ENCODE peak calls at places on chromosome 3, in six cellular contexts. F is IMR-90, Q is mesendoderm, O is neuronal stem cell, V is H1, U is trophoblast cell. R is an unnamed sample.

GRCh38 chr3:113628788-113629187 is 67.7 kb downstream of the USF3 start:
- DNase-seq in F (no peak), Q (no peak), O (no peak), V (no peak), U (no peak), R (no peak)

GRCh38 chr3:98612996-98613517 is 19.6 kb upstream of the CPOX start:
- DNase-seq in F (no peak), Q (no peak), O (no peak), V (no peak), U (no peak), R (no peak)

GRCh38 chr3:141093971-141094401 is 42.8 kb downstream of the SPSB4 start:
- DNase-seq in F (no peak), Q (no peak), O (no peak), V (no peak), U (no peak), R (no peak)

GRCh38 chr3:46668591-46668990 is 24.9 kb downstream of the ALS2CL start:
- DNase-seq in F (no peak), Q (no peak), O (no peak), V (no peak), U (no peak), R (no peak)

GRCh38 chr3:72174043-72174442 is 389.1 kb upstream of the PROK2 start:
- DNase-seq in F (no peak), Q (no peak), O (no peak), V (no peak), U (no peak), R (no peak)

GRCh38 chr3:11764931-11765363 is 81.7 kb downstream of the TAMM41 start:
- DNase-seq in F (peak; percentile 84), Q (no peak), O (no peak), V (no peak), U (peak; percentile 88), R (peak; percentile 65)

GRCh38 chr3:105791919-105792786 is 76.7 kb downstream of the CBLB start:
- DNase-seq in F (peak; percentile 96), Q (no peak), O (no peak), V (no peak), U (peak; percentile 64), R (peak; percentile 99)

GRCh38 chr3:44476181-44476599 is 1.3 kb downstream of the ZNF445 start:
- DNase-seq in F (peak; percentile 54), Q (no peak), O (no peak), V (no peak), U (peak; percentile 77), R (peak; percentile 64)

GRCh38 chr3:46538803-46539442 is 27.2 kb downstream of the LRRC2 start:
- DNase-seq in F (peak; percentile 83), Q (peak; percentile 65), O (no peak), V (no peak), U (no peak), R (peak; percentile 53)

GRCh38 chr3:151538706-151539403 is 78.0 kb upstream of the IGSF10 start:
- DNase-seq in F (peak; percentile 30), Q (peak; percentile 41), O (no peak), V (no peak), U (no peak), R (no peak)

GRCh38 chr3:31732548-31732947 is 199.8 kb downstream of the STT3B start:
- DNase-seq in F (no peak), Q (no peak), O (no peak), V (no peak), U (no peak), R (no peak)

GRCh38 chr3:69505770-69506407 is 120.0 kb upstream of the FRMD4B start:
- DNase-seq in F (no peak), Q (peak; percentile 93), O (no peak), V (no peak), U (peak; percentile 75), R (peak; percentile 44)

GRCh38 chr3:99896482-99896881 is 78.8 kb downstream of the CMSS1 start:
- DNase-seq in F (no peak), Q (no peak), O (no peak), V (no peak), U (no peak), R (no peak)

GRCh38 chr3:145936986-145937385 is 224.0 kb downstream of the PLOD2 start:
- DNase-seq in F (no peak), Q (no peak), O (no peak), V (no peak), U (no peak), R (peak; percentile 3)

GRCh38 chr3:41352526-41352925 is 153.2 kb downstream of the CTNNB1 start:
- DNase-seq in F (no peak), Q (no peak), O (no peak), V (no peak), U (no peak), R (no peak)

GRCh38 chr3:30628931-30629590 is 22.7 kb downstream of the TGFBR2 start:
- DNase-seq in F (no peak), Q (peak; percentile 53), O (no peak), V (no peak), U (no peak), R (peak; percentile 35)

GRCh38 chr3:159417761-159418160 is 570.9 kb upstream of the IL12A start:
- DNase-seq in F (no peak), Q (no peak), O (no peak), V (no peak), U (no peak), R (peak; percentile 13)

DNA sequence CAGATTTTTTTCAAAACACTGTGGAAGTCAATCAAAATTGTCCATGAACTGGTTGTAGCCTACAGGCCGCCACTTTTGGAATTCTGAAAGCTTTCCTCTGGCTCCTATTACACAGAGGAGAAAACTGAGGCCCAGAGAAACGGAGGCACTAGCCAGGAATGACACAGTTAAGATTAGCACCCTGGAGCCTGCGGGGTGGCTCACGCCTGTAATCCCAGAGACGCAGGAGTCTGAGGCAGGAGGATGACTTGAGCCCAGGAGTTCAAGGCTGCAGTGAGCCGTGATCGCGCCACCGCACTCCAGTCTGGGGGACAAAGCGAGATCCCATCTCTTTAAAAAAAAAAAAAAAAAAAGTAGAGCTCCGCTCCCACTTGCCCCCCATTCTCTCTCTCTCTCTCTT is 667 bp upstream of the TRH start:
- DNase-seq in F (no peak), Q (no peak), O (no peak), V (no peak), U (no peak), R (no peak)
- H2AK5ac ChIP-seq in F (no peak overlapping the region), Q (no peak overlapping the region), O (no peak overlapping the region), V (no peak overlapping the region), U (no peak overlapping the region), R (no peak overlapping the region)

DNA sequence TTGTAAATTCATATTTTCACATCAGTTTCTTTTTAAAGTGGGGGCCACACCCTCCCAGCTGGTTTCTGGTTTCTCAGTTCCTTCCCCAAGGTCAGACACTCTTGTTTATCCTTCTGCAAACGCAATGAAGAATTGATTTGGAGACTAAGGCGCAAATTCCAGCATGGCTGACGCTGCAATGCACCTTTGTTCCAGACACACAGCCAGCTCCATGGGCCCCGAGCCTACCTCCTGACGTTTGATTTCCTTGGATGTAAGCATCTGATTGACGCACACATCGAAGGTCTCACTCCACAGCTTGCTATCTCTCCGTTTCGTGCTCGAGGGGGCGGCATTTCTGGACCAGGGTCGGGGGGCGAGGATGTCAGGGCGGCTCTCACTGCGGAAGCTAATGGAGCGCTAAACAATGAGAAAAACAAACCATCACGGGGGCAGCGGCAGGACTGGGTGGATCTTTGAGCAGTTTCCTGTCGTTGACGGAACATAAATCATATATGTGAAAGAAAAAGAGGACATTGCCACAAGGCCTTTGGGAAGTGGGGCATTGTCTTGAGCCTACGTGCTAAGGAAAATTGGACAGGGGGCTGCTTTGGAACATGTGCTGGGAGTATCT is 46.9 kb downstream of the ARHGEF3 start:
- DNase-seq in F (no peak), Q (no peak), O (no peak), V (no peak), U (no peak), R (no peak)
- H3K4me3 ChIP-seq in F (no peak overlapping the region), Q (no peak overlapping the region), O (no peak overlapping the region), V (no peak overlapping the region), U (no peak overlapping the region), R (no peak overlapping the region)

GRCh38 chr3:80997622-80998021 is 763.8 kb downstream of the GBE1 start:
- DNase-seq in F (no peak), Q (peak; percentile 2), O (no peak), V (no peak), U (peak; percentile 81), R (no peak)
- H2AK5ac ChIP-seq in F (no peak overlapping the region), Q (no peak overlapping the region), O (no peak overlapping the region), V (no peak overlapping the region), U (no peak overlapping the region), R (no peak overlapping the region)

GRCh38 chr3:133277813-133278212 is 122.0 kb upstream of the BFSP2 start:
- DNase-seq in F (peak; percentile 57), Q (no peak), O (no peak), V (no peak), U (no peak), R (no peak)
- H3K4me3 ChIP-seq in F (no peak overlapping the region), Q (no peak overlapping the region), O (no peak overlapping the region), V (no peak overlapping the region), U (no peak overlapping the region), R (no peak overlapping the region)

DNA sequence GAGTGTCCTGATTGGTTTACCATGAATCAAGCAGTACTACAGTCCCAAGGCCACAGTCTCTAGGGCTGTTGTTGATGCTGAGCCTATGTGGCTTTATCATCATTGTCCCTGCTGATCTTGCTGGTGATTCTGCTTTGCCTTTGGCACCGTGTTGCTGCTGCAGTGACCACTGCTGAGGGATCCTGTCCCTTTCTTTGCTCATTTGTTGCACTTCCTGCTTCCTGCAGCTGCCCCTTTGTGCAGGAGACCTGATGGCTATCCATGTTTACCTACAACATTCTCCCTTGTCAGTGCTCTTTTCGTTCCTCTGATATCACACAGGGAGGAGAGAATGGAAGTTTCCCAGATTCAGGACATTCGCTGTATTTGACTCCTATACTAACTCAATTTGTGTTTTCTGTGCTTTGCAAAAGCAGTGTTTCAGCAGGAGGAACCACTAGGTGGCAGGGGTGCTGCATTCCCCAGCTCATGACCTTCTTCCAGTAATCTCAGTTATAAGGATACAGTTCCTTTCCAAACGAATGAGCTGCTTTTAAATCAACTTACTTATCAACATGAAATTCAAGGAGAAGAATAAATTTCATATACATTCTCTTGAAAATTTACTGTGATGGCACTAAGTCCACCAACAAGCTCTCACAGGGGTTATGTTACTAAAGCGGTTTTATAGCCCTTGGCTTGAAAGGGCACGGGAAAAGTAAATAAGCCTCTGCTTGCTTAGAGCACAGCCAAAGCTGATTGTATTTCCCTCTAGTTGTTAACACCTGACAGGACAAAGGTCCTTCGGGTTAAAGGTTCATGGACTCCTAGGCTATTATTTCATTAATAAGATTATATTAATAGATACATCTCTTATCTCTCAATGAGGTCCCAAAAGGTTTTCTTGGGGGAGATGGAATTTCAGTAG is 9.7 kb upstream of the THUMPD3 start:
- DNase-seq in F (peak; percentile 79), Q (peak; percentile 79), O (peak; percentile 43), V (peak; percentile 74), U (peak; percentile 71), R (peak; percentile 77)
- H2AK5ac ChIP-seq in F (peak overlapping the region; percentile 30), Q (no peak overlapping the region), O (no peak overlapping the region), V (peak overlapping the region; percentile 14), U (no peak overlapping the region), R (no peak overlapping the region)

GRCh38 chr3:13414040-13414729 is 5.9 kb downstream of the NUP210 start:
- DNase-seq in F (no peak), Q (no peak), O (no peak), V (no peak), U (peak; percentile 34), R (no peak)
- H3K4me3 ChIP-seq in F (no peak overlapping the region), Q (no peak overlapping the region), O (no peak overlapping the region), V (no peak overlapping the region), U (no peak overlapping the region), R (no peak overlapping the region)

R was measured in mesenchymal stem cell.